ENCODE peak calls at places on chromosomes 1 and 21, in nine cellular contexts. C, Q, W, X, J, M, L, G and Z are unnamed samples.

GRCh38 chr1:64894438-64895196 is 71.7 kb downstream of the JAK1 start:
- DNase-seq in X (no peak), L (no peak), W (no peak), G (peak), J (peak), C (no peak), M (no peak), Q (no peak), Z (no peak)

GRCh38 chr21:31173881-31174555 is 135.7 kb upstream of the KRTAP19-8 start:
- DNase-seq in M (no peak), C (no peak), G (peak), W (no peak), Q (no peak), L (no peak), J (no peak), X (peak), Z (no peak)

GRCh38 chr21:46557469-46557868 is 47.4 kb downstream of the S100B start:
- DNase-seq in C (no peak), W (no peak), G (no peak), M (no peak), L (no peak), Q (no peak), X (no peak), J (no peak), Z (no peak)

GRCh38 chr1:19013826-19014548 is 57.5 kb upstream of the IFFO2 start:
- DNase-seq in Q (no peak), W (no peak), G (no peak), J (peak), C (peak), M (no peak), L (peak), X (no peak), Z (no peak)

GRCh38 chr1:178533547-178533946 is 20.6 kb downstream of the TEX35 start:
- DNase-seq in L (no peak), X (no peak), M (no peak), C (no peak), G (no peak), J (no peak), W (no peak), Q (no peak), Z (no peak)

GRCh38 chr1:107950434-107950833 is 14.5 kb downstream of the VAV3 start:
- DNase-seq in J (no peak), G (no peak), X (no peak), Q (no peak), W (no peak), L (no peak), M (no peak), C (no peak), Z (no peak)

GRCh38 chr1:3569436-3569835 is 41.9 kb downstream of the MEGF6 start:
- DNase-seq in W (no peak), X (no peak), G (no peak), Q (no peak), C (no peak), J (no peak), M (no peak), L (no peak), Z (no peak)

GRCh38 chr21:44461438-44462089 is 6.3 kb downstream of the LRRC3 start:
- DNase-seq in G (no peak), X (no peak), M (no peak), L (no peak), W (no peak), J (no peak), C (no peak), Q (no peak), Z (no peak)

GRCh38 chr1:202067188-202067977 is 55.3 kb upstream of the GPR37L1 start:
- DNase-seq in J (no peak), C (no peak), W (no peak), G (no peak), L (no peak), X (no peak), M (no peak), Q (no peak), Z (no peak)

GRCh38 chr1:66048011-66048410 is 255.3 kb downstream of the PDE4B start:
- DNase-seq in M (no peak), Q (no peak), X (no peak), G (no peak), L (no peak), J (no peak), W (no peak), C (no peak), Z (no peak)

GRCh38 chr1:162709132-162709860 is 77.0 kb downstream of the DDR2 start:
- DNase-seq in J (no peak), Q (no peak), L (no peak), X (no peak), W (no peak), M (no peak), G (no peak), C (no peak), Z (no peak)

GRCh38 chr1:28359592-28360239 is 9.8 kb upstream of the PHACTR4 start:
- DNase-seq in L (peak), J (peak), Q (peak), C (peak), G (peak), M (peak), W (no peak), X (peak), Z (peak)

GRCh38 chr1:28129150-28129549 is 40.7 kb upstream of the EYA3 start:
- DNase-seq in X (peak), J (peak), Q (no peak), C (no peak), L (no peak), W (peak), M (no peak), G (no peak), Z (no peak)

GRCh38 chr1:234866007-234866866 is 256.3 kb upstream of the IRF2BP2 start:
- DNase-seq in Q (no peak), M (peak), C (peak), G (peak), W (peak), J (peak), L (peak), X (peak), Z (no peak)

GRCh38 chr1:94713472-94714141 is 106.5 kb upstream of the SLC44A3 start:
- DNase-seq in J (peak), X (peak), Q (peak), L (peak), M (no peak), C (peak), W (peak), G (peak), Z (peak)

GRCh38 chr1:85413169-85413568 is 51.8 kb downstream of the DDAH1 start:
- DNase-seq in G (no peak), L (no peak), X (no peak), W (no peak), M (no peak), C (no peak), Q (no peak), J (no peak), Z (no peak)

GRCh38 chr1:5820026-5820421 is 172.2 kb downstream of the NPHP4 start:
- DNase-seq in X (no peak), Q (no peak), J (no peak), C (no peak), L (no peak), G (no peak), M (no peak), W (no peak), Z (no peak)

GRCh38 chr21:34282223-34282622 is 81.6 kb upstream of the KCNE2 start:
- DNase-seq in G (no peak), X (no peak), C (no peak), M (no peak), J (no peak), Q (no peak), L (no peak), W (peak), Z (no peak)

GRCh38 chr1:178644308-178645120 is 80.5 kb upstream of the RALGPS2 start:
- DNase-seq in L (peak), G (peak), J (no peak), C (peak), Q (no peak), W (no peak), X (no peak), M (peak), Z (peak)

GRCh38 chr21:38751379-38752050 is 54.2 kb upstream of the ETS2 start:
- DNase-seq in W (no peak), G (peak), X (peak), L (no peak), J (no peak), Q (no peak), C (no peak), M (no peak), Z (peak)

GRCh38 chr1:77876884-77877283 is 11.5 kb upstream of the NEXN start:
- DNase-seq in Q (no peak), C (no peak), J (no peak), L (no peak), M (no peak), G (no peak), X (no peak), W (no peak), Z (no peak)

GRCh38 chr1:112444269-112444668 is 48.3 kb downstream of the CTTNBP2NL start:
- DNase-seq in Q (no peak), M (no peak), G (no peak), C (no peak), X (no peak), W (peak), L (no peak), J (no peak), Z (no peak)

GRCh38 chr1:50427818-50428779 is 4.9 kb upstream of the DMRTA2 start:
- DNase-seq in X (no peak), M (no peak), C (no peak), G (no peak), J (no peak), L (no peak), Q (no peak), W (no peak), Z (no peak)

GRCh38 chr1:108199231-108199657 is 899 bp downstream of the SLC25A24 start:
- DNase-seq in M (no peak), G (peak), C (peak), X (no peak), L (no peak), J (peak), W (peak), Q (no peak), Z (no peak)

GRCh38 chr21:14968821-14969220 is 96.0 kb downstream of the NRIP1 start:
- DNase-seq in Q (no peak), M (no peak), W (no peak), X (no peak), J (no peak), G (no peak), C (no peak), L (no peak), Z (no peak)

GRCh38 chr1:35266306-35266705 is 2.2 kb upstream of the ZMYM4 start:
- DNase-seq in Q (no peak), L (no peak), X (no peak), C (no peak), J (no peak), W (no peak), G (no peak), M (no peak), Z (no peak)

GRCh38 chr1:35269989-35270289 is 1.4 kb downstream of the ZMYM4 start:
- DNase-seq in Q (no peak), J (no peak), G (no peak), C (no peak), L (no peak), W (no peak), M (no peak), X (no peak), Z (no peak)

GRCh38 chr1:35269190-35269988 is 880 bp downstream of the ZMYM4 start:
- DNase-seq in Q (no peak), L (no peak), J (no peak), W (no peak), M (no peak), C (no peak), X (no peak), G (peak), Z (no peak)

GRCh38 chr1:35264861-35265260 is 3.6 kb upstream of the ZMYM4 start:
- DNase-seq in G (no peak), M (peak), C (peak), J (peak), L (no peak), X (peak), Q (peak), W (no peak), Z (peak)

GRCh38 chr1:35268282-35269189 is at the start of gene ZMYM4:
- DNase-seq in C (peak), W (peak), G (peak), M (peak), Q (peak), L (peak), J (peak), X (peak), Z (peak)
- TF ChIP-seq POLR2A in C (peak), W (peak), G (peak), M (peak), Q (no peak), L (peak), J (peak), X (peak), Z (peak)

GRCh38 chr1:154972213-154972516 is 1.6 kb upstream of the SHC1 start:
- DNase-seq in C (no peak), M (no peak), W (no peak), J (no peak), Q (no peak), X (no peak), G (no peak), L (no peak), Z (no peak)

GRCh38 chr1:154971341-154971998 is 923 bp upstream of the SHC1 start:
- DNase-seq in M (no peak), X (peak), W (no peak), C (peak), G (peak), Q (peak), L (peak), J (peak), Z (peak)

GRCh38 chr1:154974086-154974807 is at the start of gene CKS1B:
- DNase-seq in W (peak), X (peak), G (peak), L (peak), Q (peak), C (peak), M (peak), J (peak), Z (peak)

GRCh38 chr1:154973344-154974085 is 966 bp upstream of the CKS1B start:
- DNase-seq in L (peak), C (peak), W (peak), G (peak), Q (peak), M (peak), J (peak), X (peak), Z (peak)

GRCh38 chr1:154972517-154973343 is 1.8 kb upstream of the CKS1B start:
- DNase-seq in M (peak), X (peak), W (peak), L (peak), Q (peak), G (peak), C (peak), J (peak), Z (peak)
- TF ChIP-seq POLR2A in M (peak), X (peak), W (peak), L (no peak), Q (peak), G (peak), C (peak), J (no peak), Z (no peak)

GRCh38 chr1:182385885-182386853 is 5.4 kb downstream of the GLUL start:
- DNase-seq in J (no peak), G (no peak), X (no peak), L (no peak), Q (no peak), M (no peak), W (no peak), C (no peak), Z (no peak)
- TF ChIP-seq POLR2A in J (no peak), G (peak), X (peak), L (no peak), Q (no peak), M (no peak), W (no peak), C (peak), Z (no peak)

DNA sequence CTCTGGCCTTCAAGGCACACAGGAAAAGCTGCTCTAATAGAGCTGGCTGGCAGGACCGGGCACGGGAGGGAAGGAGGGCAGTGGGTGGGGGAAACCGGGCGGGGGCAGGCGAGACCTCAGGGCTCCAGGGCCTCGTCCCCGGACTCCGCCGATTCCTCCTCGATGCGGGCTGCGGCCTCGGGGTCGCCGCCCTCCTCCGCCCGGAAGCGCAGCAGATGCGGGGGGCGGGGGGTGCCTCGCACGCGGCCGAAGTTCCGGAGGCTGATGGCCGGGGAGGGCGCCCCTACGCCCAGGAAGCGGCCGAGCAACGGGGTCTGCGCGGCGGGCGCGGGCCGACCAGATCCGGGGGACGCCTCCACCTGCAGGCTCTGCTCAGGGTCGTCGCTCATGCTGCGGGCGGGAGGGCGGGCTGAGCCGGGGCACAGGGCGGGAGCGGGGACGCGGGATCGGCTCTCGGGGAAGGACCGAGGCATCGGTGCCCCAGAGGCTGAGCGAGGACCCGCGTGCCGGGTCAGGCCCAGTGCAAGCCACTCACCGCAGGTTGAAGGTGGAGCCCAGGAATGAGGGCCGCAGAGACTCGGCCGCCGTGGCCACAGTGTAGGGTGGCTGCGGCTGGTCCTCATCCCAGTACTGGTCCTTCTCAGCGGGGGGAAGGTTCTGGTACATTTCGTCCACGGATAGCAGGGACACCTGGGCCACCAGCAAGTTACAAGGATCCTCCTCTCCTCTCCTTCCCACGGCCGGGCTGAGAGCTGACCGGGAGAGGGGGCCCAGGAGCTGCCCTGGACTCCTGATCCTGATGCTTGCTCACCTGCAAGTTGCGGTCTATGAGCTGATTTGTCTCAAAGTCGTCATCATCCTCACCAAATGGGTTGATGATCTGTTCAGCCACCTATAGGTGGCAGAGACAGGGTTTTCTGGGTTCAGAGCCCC is 3.6 kb downstream of the BEST4 start:
- DNase-seq in W (no peak), J (no peak), C (peak), G (no peak), M (no peak), X (peak), L (no peak), Q (no peak), Z (peak)
- TF ChIP-seq POLR2A in W (no peak), J (no peak), C (no peak), G (no peak), M (no peak), X (no peak), L (no peak), Q (no peak), Z (no peak)

GRCh38 chr21:25734654-25735220 is at the start of the genes ATP5PF and GABPA:
- DNase-seq in G (peak), X (peak), M (peak), J (peak), Q (peak), C (peak), L (peak), W (peak), Z (peak)
- TF ChIP-seq POLR2A in G (peak), X (peak), M (peak), J (peak), Q (peak), C (peak), L (peak), W (peak), Z (peak)